ENCODE peak calls at places on chromosomes 2 and 18, in nine cellular contexts. N, M, P, B, W, O, Q, X and D are unnamed samples.

GRCh38 chr18:47799376-47799775 is 131.1 kb downstream of the SMAD2 start:
- DNase-seq in N (no peak), M (no peak), P (no peak), B (no peak), W (no peak), O (no peak), Q (no peak), X (no peak), D (no peak)

GRCh38 chr2:151437630-151438029 is 27.9 kb downstream of the RIF1 start:
- DNase-seq in N (no peak), M (no peak), P (no peak), B (peak; percentile 39), W (no peak), O (peak; percentile 21), Q (peak; percentile 34), X (no peak), D (no peak)

GRCh38 chr18:36446059-36446458 is 148.5 kb downstream of the FHOD3 start:
- DNase-seq in N (no peak), M (no peak), P (no peak), B (no peak), W (no peak), O (peak; percentile 16), Q (no peak), X (no peak), D (no peak)

GRCh38 chr2:26922638-26923466 is 47.6 kb upstream of the MAPRE3 start:
- DNase-seq in N (no peak), M (peak; percentile 92), P (no peak), B (peak; percentile 66), W (peak; percentile 43), O (no peak), Q (peak; percentile 56), X (no peak), D (no peak)

GRCh38 chr2:50492452-50492851 is 539.5 kb downstream of the NRXN1 start:
- DNase-seq in N (no peak), M (peak; percentile 78), P (no peak), B (peak; percentile 56), W (peak; percentile 13), O (no peak), Q (peak; percentile 72), X (no peak), D (no peak)

GRCh38 chr2:226184940-226185575 is 614.6 kb downstream of the IRS1 start:
- DNase-seq in N (no peak), M (peak; percentile 3), P (no peak), B (no peak), W (no peak), O (no peak), Q (no peak), X (no peak), D (no peak)

GRCh38 chr2:169272035-169272434 is 90.3 kb downstream of the LRP2 start:
- DNase-seq in N (no peak), M (no peak), P (no peak), B (no peak), W (no peak), O (no peak), Q (no peak), X (no peak), D (no peak)

GRCh38 chr2:76268928-76269327 is 558.2 kb upstream of the GCFC2 start:
- DNase-seq in N (no peak), M (peak; percentile 57), P (no peak), B (no peak), W (no peak), O (no peak), Q (no peak), X (no peak), D (no peak)

GRCh38 chr2:134398300-134398699 is 144.4 kb downstream of the MGAT5 start:
- DNase-seq in N (no peak), M (no peak), P (no peak), B (no peak), W (no peak), O (no peak), Q (no peak), X (no peak), D (no peak)

GRCh38 chr18:58047556-58047882 is 3.5 kb downstream of the NEDD4L start:
- DNase-seq in N (no peak), M (no peak), P (no peak), B (no peak), W (no peak), O (no peak), Q (no peak), X (no peak), D (no peak)

GRCh38 chr2:96952976-96953610 is 33.3 kb downstream of the FAM178B start:
- DNase-seq in N (peak; percentile 77), M (peak; percentile 55), P (no peak), B (no peak), W (no peak), O (no peak), Q (no peak), X (no peak), D (no peak)

GRCh38 chr2:155033652-155034051 is 335.2 kb downstream of the KCNJ3 start:
- DNase-seq in N (no peak), M (no peak), P (no peak), B (no peak), W (no peak), O (no peak), Q (peak; percentile 12), X (no peak), D (no peak)

GRCh38 chr2:182324665-182325064 is 102.2 kb downstream of the PDE1A start:
- DNase-seq in N (no peak), M (no peak), P (no peak), B (no peak), W (no peak), O (peak; percentile 87), Q (no peak), X (no peak), D (no peak)

GRCh38 chr18:10240276-10240675 is 214.2 kb upstream of the APCDD1 start:
- DNase-seq in N (no peak), M (no peak), P (no peak), B (no peak), W (no peak), O (no peak), Q (no peak), X (no peak), D (no peak)

GRCh38 chr2:227341553-227341952 is 16.5 kb downstream of the MFF start:
- DNase-seq in N (no peak), M (no peak), P (no peak), B (no peak), W (no peak), O (no peak), Q (no peak), X (no peak), D (no peak)

GRCh38 chr2:207528980-207529329 is 807 bp upstream of the CREB1 start:
- DNase-seq in N (peak; percentile 49), M (no peak), P (peak; percentile 76), B (peak; percentile 50), W (peak; percentile 64), O (peak; percentile 34), Q (peak; percentile 82), X (no peak), D (no peak)

GRCh38 chr2:67566292-67566691 is 169.2 kb downstream of the ETAA1 start:
- DNase-seq in N (no peak), M (no peak), P (no peak), B (no peak), W (no peak), O (peak; percentile 20), Q (no peak), X (no peak), D (no peak)

GRCh38 chr18:37985126-37985525 is 419.5 kb upstream of the CELF4 start:
- DNase-seq in N (no peak), M (no peak), P (no peak), B (no peak), W (no peak), O (no peak), Q (no peak), X (peak; percentile 7), D (no peak)

GRCh38 chr2:64708834-64709233 is 55.1 kb upstream of the SERTAD2 start:
- DNase-seq in N (no peak), M (no peak), P (no peak), B (no peak), W (no peak), O (no peak), Q (no peak), X (no peak), D (no peak)